ENCODE peak calls at places on chromosomes 3 and 15, in ten cellular contexts. F is spleen, U is T-helper 2 cell, B is NCI-H2171 treated with DMSO at 0.1 percent for 48 hours, J is posterior cingulate gyrus, I is RPMI8226, A is iPS-NIHi11, P is left colon, K is HFFc6, X is B cell. R is an unnamed sample.

GRCh38 chr15:36177590-36178281 is 401.7 kb upstream of the CDIN1 start:
- DNase-seq in F (no peak), U (no peak), B (no peak), J (no peak), I (no peak), A (no peak), P (no peak), K (peak; percentile 17), X (no peak), R (no peak)

GRCh38 chr3:112794622-112795172 is 52.0 kb downstream of the CD200R1L start:
- DNase-seq in F (no peak), U (no peak), B (no peak), J (no peak), I (peak; percentile 61), A (no peak), P (no peak), K (no peak), X (peak; percentile 42), R (peak; percentile 71)

GRCh38 chr3:159832024-159832423 is 156.6 kb upstream of the IL12A start:
- DNase-seq in F (no peak), U (no peak), B (no peak), J (no peak), I (peak; percentile 37), A (no peak), P (no peak), K (no peak), X (peak; percentile 67), R (peak; percentile 92)

GRCh38 chr3:72145506-72146380 is 360.8 kb upstream of the PROK2 start:
- DNase-seq in F (no peak), U (no peak), B (no peak), J (peak; percentile 78), I (no peak), A (peak; percentile 23), P (no peak), K (peak; percentile 25), X (no peak), R (no peak)

GRCh38 chr3:47419083-47420043 is 38.5 kb downstream of the PTPN23 start:
- DNase-seq in F (peak; percentile 78), U (no peak), B (no peak), J (peak; percentile 50), I (no peak), A (peak; percentile 5), P (no peak), K (no peak), X (no peak), R (no peak)

GRCh38 chr15:83061680-83062079 is 5.4 kb downstream of the BTBD1 start:
- DNase-seq in F (no peak), U (no peak), B (no peak), J (no peak), I (no peak), A (no peak), P (no peak), K (peak; percentile 78), X (no peak), R (peak; percentile 39)

GRCh38 chr3:85433334-85433733 is 474.5 kb downstream of the CADM2 start:
- DNase-seq in F (no peak), U (no peak), B (no peak), J (no peak), I (no peak), A (no peak), P (no peak), K (no peak), X (no peak), R (no peak)

GRCh38 chr3:135982922-135983581 is 17.5 kb downstream of the PPP2R3A start:
- DNase-seq in F (no peak), U (no peak), B (no peak), J (no peak), I (no peak), A (no peak), P (no peak), K (peak; percentile 48), X (no peak), R (no peak)

GRCh38 chr15:74787251-74788041 is 5.6 kb downstream of the CSK start:
- DNase-seq in F (peak; percentile 97), U (peak; percentile 97), B (no peak), J (peak; percentile 83), I (peak; percentile 97), A (peak; percentile 80), P (peak; percentile 87), K (no peak), X (peak; percentile 99), R (peak; percentile 100)

GRCh38 chr3:141000027-141000663 is 51.0 kb upstream of the SPSB4 start:
- DNase-seq in F (no peak), U (no peak), B (peak; percentile 58), J (peak; percentile 86), I (peak; percentile 65), A (peak; percentile 70), P (no peak), K (peak; percentile 53), X (no peak), R (peak; percentile 70)

GRCh38 chr3:43582876-43583275 is 38.9 kb downstream of the ANO10 start:
- DNase-seq in F (no peak), U (no peak), B (no peak), J (no peak), I (no peak), A (no peak), P (no peak), K (no peak), X (no peak), R (peak; percentile 8)

GRCh38 chr3:18238721-18239331 is 186.3 kb downstream of the SATB1 start:
- DNase-seq in F (no peak), U (no peak), B (no peak), J (no peak), I (no peak), A (no peak), P (no peak), K (no peak), X (no peak), R (no peak)

GRCh38 chr3:195438371-195438770 is 4.4 kb downstream of the ACAP2 start:
- DNase-seq in F (no peak), U (no peak), B (no peak), J (no peak), I (no peak), A (no peak), P (no peak), K (no peak), X (no peak), R (no peak)

GRCh38 chr3:37591130-37591865 is 270.4 kb upstream of the CTDSPL start:
- DNase-seq in F (no peak), U (no peak), B (no peak), J (no peak), I (no peak), A (no peak), P (no peak), K (no peak), X (no peak), R (no peak)

GRCh38 chr3:189267981-189268613 is 96.3 kb downstream of the TPRG1 start:
- DNase-seq in F (no peak), U (no peak), B (peak; percentile 38), J (peak; percentile 43), I (no peak), A (peak; percentile 52), P (no peak), K (peak; percentile 21), X (no peak), R (peak; percentile 3)

GRCh38 chr15:82063055-82063454 is 17.2 kb upstream of the MEX3B start:
- DNase-seq in F (no peak), U (no peak), B (no peak), J (no peak), I (peak; percentile 78), A (no peak), P (no peak), K (no peak), X (no peak), R (no peak)

GRCh38 chr3:28859897-28860296 is 421.0 kb upstream of the RBMS3 start:
- DNase-seq in F (no peak), U (no peak), B (no peak), J (no peak), I (no peak), A (no peak), P (no peak), K (no peak), X (no peak), R (no peak)

GRCh38 chr15:72117448-72117697 is 577 bp downstream of the MYO9A start:
- DNase-seq in F (no peak), U (peak; percentile 59), B (peak; percentile 53), J (no peak), I (peak; percentile 84), A (peak; percentile 76), P (peak; percentile 75), K (peak; percentile 72), X (peak; percentile 70), R (peak; percentile 93)

GRCh38 chr3:107431048-107431297 is 53.7 kb downstream of the CCDC54 start:
- DNase-seq in F (no peak), U (peak; percentile 25), B (no peak), J (peak; percentile 87), I (no peak), A (no peak), P (no peak), K (no peak), X (no peak), R (peak; percentile 37)

GRCh38 chr15:93985173-93985572 is 246.2 kb upstream of the MCTP2 start:
- DNase-seq in F (no peak), U (no peak), B (peak; percentile 24), J (no peak), I (no peak), A (no peak), P (no peak), K (no peak), X (no peak), R (no peak)

GRCh38 chr3:18672561-18672960 is 247.4 kb upstream of the SATB1 start:
- DNase-seq in F (no peak), U (no peak), B (no peak), J (no peak), I (no peak), A (no peak), P (no peak), K (no peak), X (no peak), R (no peak)

GRCh38 chr3:137065381-137065780 is 107.6 kb downstream of the IL20RB start:
- DNase-seq in F (no peak), U (no peak), B (no peak), J (no peak), I (no peak), A (peak; percentile 53), P (no peak), K (no peak), X (no peak), R (no peak)

GRCh38 chr3:135992072-135992471 is 26.5 kb downstream of the PPP2R3A start:
- DNase-seq in F (no peak), U (no peak), B (no peak), J (no peak), I (no peak), A (no peak), P (no peak), K (peak; percentile 86), X (no peak), R (no peak)

GRCh38 chr15:71411538-71412482 is 296.5 kb downstream of the THSD4 start:
- DNase-seq in F (no peak), U (no peak), B (no peak), J (no peak), I (no peak), A (peak; percentile 22), P (peak; percentile 78), K (no peak), X (no peak), R (no peak)

GRCh38 chr15:63218114-63218808 is 28.9 kb downstream of the RAB8B start:
- DNase-seq in F (no peak), U (no peak), B (no peak), J (no peak), I (no peak), A (no peak), P (no peak), K (peak; percentile 42), X (no peak), R (no peak)

GRCh38 chr3:102124301-102125158 is 275.2 kb downstream of the NFKBIZ start:
- DNase-seq in F (no peak), U (no peak), B (no peak), J (no peak), I (no peak), A (no peak), P (no peak), K (peak; percentile 45), X (no peak), R (no peak)

GRCh38 chr3:108127301-108127988 is 36.6 kb upstream of the CD47 start:
- DNase-seq in F (peak; percentile 79), U (peak; percentile 75), B (no peak), J (no peak), I (no peak), A (no peak), P (peak; percentile 32), K (no peak), X (peak; percentile 53), R (peak; percentile 70)

GRCh38 chr3:42655980-42656679 is 2.6 kb downstream of the ZBTB47 start:
- DNase-seq in F (no peak), U (no peak), B (no peak), J (peak; percentile 37), I (no peak), A (no peak), P (no peak), K (peak; percentile 35), X (no peak), R (no peak)

R was measured in KBM-7.